ENCODE peak calls at places on chromosomes 12 and 14, in ten cellular contexts. K is right lobe of liver, E is left ventricle myocardium inferior, A is Peyer's patch, D is neural progenitor cell, S is IMR-90, P is endothelial cell of umbilical vein, M is prostate gland, R is pancreas, H is heart left ventricle. Z is an unnamed sample.

GRCh38 chr14:64298773-64299172 is 4.6 kb upstream of the ESR2 start:
- DNase-seq in K (no peak), E (no peak), A (no peak), D (no peak), S (no peak), P (no peak), M (no peak), R (no peak), H (no peak), Z (no peak)

GRCh38 chr14:54680636-54681035 is 113.7 kb downstream of the SAMD4A start:
- DNase-seq in K (no peak), E (no peak), A (no peak), D (no peak), S (no peak), P (no peak), M (no peak), R (no peak), H (no peak), Z (no peak)

GRCh38 chr12:126182619-126183236 is 1117.5 kb downstream of the AACS start:
- DNase-seq in K (no peak), E (no peak), A (no peak), D (no peak), S (no peak), P (no peak), M (no peak), R (no peak), H (no peak), Z (no peak)

GRCh38 chr12:47964102-47964723 is 817 bp downstream of the TMEM106C start:
- DNase-seq in K (peak; percentile 39), E (no peak), A (peak; percentile 19), D (peak; percentile 45), S (no peak), P (peak; percentile 26), M (peak; percentile 34), R (no peak), H (no peak), Z (no peak)

GRCh38 chr12:105721051-105721825 is 390.7 kb downstream of the C12orf75 start:
- DNase-seq in K (no peak), E (no peak), A (no peak), D (peak; percentile 59), S (no peak), P (no peak), M (no peak), R (no peak), H (no peak), Z (no peak)

GRCh38 chr14:51094282-51094821 is 553 bp downstream of the TRIM9 start:
- DNase-seq in K (no peak), E (no peak), A (no peak), D (peak; percentile 57), S (no peak), P (no peak), M (no peak), R (no peak), H (no peak), Z (peak; percentile 55)

GRCh38 chr14:64806202-64806861 is 73.4 kb downstream of the SPTB start:
- DNase-seq in K (no peak), E (no peak), A (no peak), D (no peak), S (peak; percentile 92), P (no peak), M (peak; percentile 12), R (peak; percentile 42), H (no peak), Z (no peak)

GRCh38 chr14:35140718-35141581 is 18.6 kb downstream of the PRORP start:
- DNase-seq in K (no peak), E (no peak), A (no peak), D (no peak), S (peak; percentile 52), P (peak; percentile 51), M (no peak), R (no peak), H (no peak), Z (no peak)

GRCh38 chr12:95760371-95760770 is 30.2 kb downstream of the NTN4 start:
- DNase-seq in K (no peak), E (no peak), A (no peak), D (no peak), S (no peak), P (no peak), M (no peak), R (no peak), H (no peak), Z (no peak)

GRCh38 chr12:122096591-122097149 is 18.1 kb downstream of the MLXIP start:
- DNase-seq in K (no peak), E (no peak), A (no peak), D (no peak), S (peak; percentile 70), P (peak; percentile 63), M (no peak), R (no peak), H (no peak), Z (no peak)

GRCh38 chr12:47992776-47993175 is 11.5 kb downstream of the COL2A1 start:
- DNase-seq in K (no peak), E (no peak), A (no peak), D (no peak), S (no peak), P (no peak), M (no peak), R (no peak), H (no peak), Z (no peak)

GRCh38 chr12:98653866-98654493 is 8.9 kb downstream of the APAF1 start:
- DNase-seq in K (no peak), E (no peak), A (no peak), D (peak; percentile 50), S (peak; percentile 70), P (peak; percentile 66), M (no peak), R (no peak), H (no peak), Z (no peak)

GRCh38 chr14:59919582-59920377 is at the start of gene LRRC9:
- DNase-seq in K (peak; percentile 84), E (peak; percentile 12), A (no peak), D (peak; percentile 97), S (no peak), P (no peak), M (peak; percentile 35), R (peak; percentile 53), H (no peak), Z (peak; percentile 51)

GRCh38 chr12:123271182-123271491 is 519 bp downstream of the CDK2AP1 start:
- DNase-seq in K (peak; percentile 84), E (peak; percentile 81), A (peak; percentile 67), D (peak; percentile 91), S (peak; percentile 33), P (no peak), M (peak; percentile 61), R (peak; percentile 69), H (peak; percentile 84), Z (peak; percentile 83)

GRCh38 chr14:83289390-83289789 is 1755.7 kb upstream of the SEL1L start:
- DNase-seq in K (no peak), E (no peak), A (no peak), D (no peak), S (no peak), P (no peak), M (no peak), R (no peak), H (no peak), Z (no peak)

GRCh38 chr14:75566752-75567151 is 11.7 kb upstream of the FLVCR2 start:
- DNase-seq in K (no peak), E (no peak), A (no peak), D (no peak), S (no peak), P (no peak), M (no peak), R (no peak), H (no peak), Z (no peak)
- H3K36me3 ChIP-seq in K (no peaks in the 10 kb centered on the region), E (no peaks in the 10 kb centered on the region), A (no peaks in the 10 kb centered on the region), D (no peaks in the 10 kb centered on the region), S (no peaks in the 10 kb centered on the region), P (no peaks in the 10 kb centered on the region), M (no peaks in the 10 kb centered on the region), R (no peaks in the 10 kb centered on the region), H (no peaks in the 10 kb centered on the region), Z (no peaks in the 10 kb centered on the region)

DNA sequence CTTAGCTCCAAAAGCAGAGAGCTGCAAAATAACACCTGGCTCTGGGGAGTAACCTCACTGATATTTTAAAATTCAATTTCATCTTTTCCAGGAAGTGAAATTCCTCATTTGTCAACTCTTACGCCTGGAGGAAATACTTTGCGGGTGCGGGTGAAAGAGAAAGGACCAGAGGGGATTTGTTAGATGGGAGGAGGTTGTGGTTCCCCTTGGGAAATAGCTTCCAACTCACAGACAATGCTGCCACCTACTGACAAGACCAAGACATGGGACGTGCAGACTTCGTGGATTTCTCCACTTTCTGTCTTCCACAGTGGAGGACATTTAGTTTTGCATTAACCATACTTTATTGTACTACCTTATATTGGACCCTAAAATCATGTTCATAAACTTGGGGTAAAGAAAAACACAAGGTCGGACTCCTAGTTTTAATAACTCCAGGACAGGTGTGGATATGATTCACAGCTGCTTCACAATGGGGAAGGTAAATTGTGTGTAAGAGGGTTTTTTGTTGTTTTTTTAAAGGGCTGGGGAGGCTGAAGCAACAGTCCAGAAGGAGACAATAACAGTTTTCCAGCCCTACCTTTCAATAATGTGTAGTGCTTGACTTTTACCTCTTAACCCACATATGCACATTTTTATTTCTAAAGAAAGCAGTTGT is 10.8 kb downstream of the FBXL14 start:
- DNase-seq in K (no peak), E (no peak), A (peak; percentile 61), D (peak; percentile 92), S (peak; percentile 93), P (peak; percentile 80), M (peak; percentile 71), R (peak; percentile 65), H (peak; percentile 71), Z (peak; percentile 65)
- H3K27ac ChIP-seq in K (no peak overlapping the region), E (no peak overlapping the region), A (no peak overlapping the region), D (no peak overlapping the region), S (no peak overlapping the region), P (no peak overlapping the region), M (no peak overlapping the region), R (no peak overlapping the region), H (no peak overlapping the region), Z (no peak overlapping the region)

GRCh38 chr12:15323530-15323929 is 1.2 kb downstream of the PTPRO start:
- DNase-seq in K (no peak), E (no peak), A (no peak), D (no peak), S (no peak), P (no peak), M (no peak), R (no peak), H (no peak), Z (no peak)

GRCh38 chr12:15320881-15321280 is 1.4 kb upstream of the PTPRO start:
- DNase-seq in K (no peak), E (no peak), A (no peak), D (no peak), S (no peak), P (no peak), M (no peak), R (no peak), H (no peak), Z (no peak)

GRCh38 chr12:15322164-15323054 is at the start of gene PTPRO:
- DNase-seq in K (no peak), E (no peak), A (no peak), D (peak; percentile 83), S (no peak), P (no peak), M (no peak), R (no peak), H (no peak), Z (no peak)
- TF ChIP-seq CTCF in K (no peak), E (no peak), A (no peak), D (peak; percentile 29), S (no peak), P (no peak), M (no peak), R (no peak), H (no peak), Z (no peak)

DNA sequence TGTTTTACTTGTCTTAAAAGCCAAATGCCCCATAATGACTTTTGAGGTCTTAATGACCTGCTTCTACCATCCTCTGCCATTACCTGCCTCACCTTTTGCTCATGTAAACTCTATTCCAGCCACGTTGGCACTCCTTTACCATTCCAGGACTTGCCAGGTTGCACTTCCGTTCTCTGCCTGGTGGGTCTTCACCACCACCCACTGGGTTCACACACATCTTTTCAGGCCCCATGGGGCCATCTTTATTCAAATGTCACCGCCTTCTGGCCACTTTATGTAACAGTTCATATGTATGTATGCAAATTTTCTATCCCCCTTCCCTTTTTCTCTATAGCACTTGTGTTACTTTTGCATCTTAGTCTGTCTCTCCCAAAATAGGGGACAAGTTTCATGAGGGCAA is 57.7 kb downstream of the ATP2A2 start:
- DNase-seq in K (no peak), E (no peak), A (no peak), D (no peak), S (no peak), P (peak; percentile 17), M (no peak), R (no peak), H (no peak), Z (no peak)
- H3K36me3 ChIP-seq in K (peaks cover 100% of the 10 kb centered on the region), E (peaks cover 100% of the 10 kb centered on the region), A (peaks cover 5% of the 10 kb centered on the region), D (peaks cover 32% of the 10 kb centered on the region), S (peaks cover 79% of the 10 kb centered on the region), P (peaks cover 60% of the 10 kb centered on the region), M (peaks cover 5% of the 10 kb centered on the region), R (peaks cover 57% of the 10 kb centered on the region), H (peaks cover 100% of the 10 kb centered on the region), Z (peaks cover 77% of the 10 kb centered on the region)

Z was measured in CD8-positive, alpha-beta T cell.